ENCODE peak calls at places on chromosomes 4 and X, in four cellular contexts. O is CD8-positive, alpha-beta T cell; W is NT2/D1; R is endodermal cell. C is an unnamed sample. For H3K4me1, the result is how much of the 10 kb centered on the place peaks cover.

GRCh38 chrX:46637937-46638336 is 64.4 kb downstream of the CHST7 start:
- DNase-seq in O (no peak), W (no peak), R (no peak), C (no peak)

GRCh38 chr4:86508436-86508835 is 85.7 kb upstream of the PTPN13 start:
- DNase-seq in O (no peak), W (no peak), R (no peak), C (no peak)

GRCh38 chr4:87038837-87039715 is 104.3 kb downstream of the AFF1 start:
- DNase-seq in O (no peak), W (no peak), R (peak), C (peak)

GRCh38 chrX:145826466-145826865 is 8.8 kb downstream of the SLITRK2 start:
- DNase-seq in O (no peak), W (no peak), R (no peak), C (no peak)

GRCh38 chr4:78512357-78512920 is 39.1 kb upstream of the ANXA3 start:
- DNase-seq in O (no peak), W (no peak), R (no peak), C (no peak)

GRCh38 chrX:108230562-108230961 is 139.0 kb downstream of the ATG4A start:
- DNase-seq in O (no peak), W (no peak), R (no peak), C (no peak)

GRCh38 chr4:26094076-26094475 is 180.1 kb downstream of the SMIM20 start:
- DNase-seq in O (no peak), W (no peak), R (no peak), C (no peak)

GRCh38 chrX:54043696-54044125 is 562 bp downstream of the PHF8 start:
- DNase-seq in O (peak), W (peak), R (peak), C (peak)

GRCh38 chrX:132488092-132488749 is 617 bp downstream of the MBNL3 start:
- DNase-seq in O (peak), W (no peak), R (no peak), C (peak)

GRCh38 chrX:29478336-29479069 is 736.9 kb upstream of the MAGEB2 start:
- DNase-seq in O (no peak), W (peak), R (peak), C (no peak)

GRCh38 chr4:152100378-152101201 is 339.8 kb upstream of the GATB start:
- DNase-seq in O (peak), W (no peak), R (no peak), C (no peak)

GRCh38 chr4:105624530-105624929 is 72.1 kb downstream of the ARHGEF38 start:
- DNase-seq in O (no peak), W (no peak), R (no peak), C (no peak)

GRCh38 chrX:93673056-93673868 is at the start of gene NAP1L3:
- DNase-seq in O (peak), W (peak), R (peak), C (peak)

GRCh38 chr4:1002131-1002630 is 9.0 kb upstream of the SLC26A1 start:
- DNase-seq in O (no peak), W (no peak), R (peak), C (no peak)

GRCh38 chrX:53716328-53717088 is 30.0 kb upstream of the HUWE1 start:
- DNase-seq in O (peak), W (no peak), R (no peak), C (no peak)

GRCh38 chrX:46444011-46444410 is 101.2 kb downstream of the ZNF674 start:
- DNase-seq in O (no peak), W (peak), R (peak), C (no peak)

GRCh38 chr4:153341575-153342090 is 2.9 kb upstream of the MND1 start:
- DNase-seq in O (no peak), W (no peak), R (no peak), C (no peak)

GRCh38 chrX:70479197-70479969 is 34.7 kb downstream of the DLG3 start:
- DNase-seq in O (no peak), W (no peak), R (no peak), C (no peak)

GRCh38 chr4:36207367-36207766 is 36.9 kb downstream of the ARAP2 start:
- DNase-seq in O (no peak), W (no peak), R (no peak), C (no peak)

GRCh38 chrX:132636080-132636479 is 147.2 kb upstream of the MBNL3 start:
- DNase-seq in O (no peak), W (no peak), R (no peak), C (no peak)

GRCh38 chrX:100643943-100644587 is at the start of gene SRPX2:
- DNase-seq in O (no peak), W (no peak), R (no peak), C (no peak)

GRCh38 chrX:23127586-23127985 is 127.8 kb downstream of the DDX53 start:
- DNase-seq in O (no peak), W (no peak), R (no peak), C (no peak)

GRCh38 chrX:38805294-38806053 is 4.2 kb downstream of the MID1IP1 start:
- DNase-seq in O (peak), W (no peak), R (peak), C (peak)

GRCh38 chr4:39899291-39899690 is 78.4 kb downstream of the PDS5A start:
- DNase-seq in O (no peak), W (no peak), R (no peak), C (no peak)

GRCh38 chr4:141153751-141154510 is 20.7 kb upstream of the RNF150 start:
- DNase-seq in O (no peak), W (no peak), R (no peak), C (no peak)

GRCh38 chr4:41133619-41134018 is 80.7 kb downstream of the APBB2 start:
- DNase-seq in O (no peak), W (peak), R (peak), C (no peak)

GRCh38 chrX:30637874-30638793 is 15.1 kb upstream of the GK start:
- DNase-seq in O (no peak), W (no peak), R (no peak), C (no peak)

GRCh38 chrX:6729581-6729980 is 194.7 kb upstream of the VCX3A start:
- DNase-seq in O (no peak), W (no peak), R (no peak), C (no peak)

GRCh38 chrX:103362504-103362903 is 6.2 kb downstream of the TCEAL9 start:
- DNase-seq in O (no peak), W (no peak), R (no peak), C (no peak)

GRCh38 chr4:42066402-42066801 is 76.1 kb downstream of the SLC30A9 start:
- DNase-seq in O (no peak), W (no peak), R (no peak), C (no peak)

GRCh38 chrX:25015486-25016360 is at the start of gene ARX:
- DNase-seq in O (no peak), W (peak), R (peak), C (no peak)

GRCh38 chr4:154489558-154490260 is 1.9 kb downstream of the DCHS2 start:
- DNase-seq in O (no peak), W (no peak), R (peak), C (no peak)

GRCh38 chr4:102780476-102781144 is 19.8 kb upstream of the MANBA start:
- DNase-seq in O (no peak), W (no peak), R (no peak), C (no peak)

GRCh38 chr4:3676196-3676595 is 90.0 kb upstream of the ADRA2C start:
- DNase-seq in O (no peak), W (no peak), R (no peak), C (peak)

GRCh38 chrX:30313322-30313721 is 4.1 kb upstream of the NR0B1 start:
- DNase-seq in O (no peak), W (no peak), R (no peak), C (no peak)

GRCh38 chr4:48830706-48831531 is at the start of gene OCIAD1:
- DNase-seq in O (peak), W (peak), R (peak), C (peak)

GRCh38 chrX:23935116-23935515 is 27.3 kb downstream of the CXorf58 start:
- DNase-seq in O (no peak), W (no peak), R (no peak), C (no peak)

GRCh38 chr4:8410641-8411271 is 29.8 kb downstream of the ACOX3 start:
- DNase-seq in O (no peak), W (peak), R (peak), C (no peak)

DNA sequence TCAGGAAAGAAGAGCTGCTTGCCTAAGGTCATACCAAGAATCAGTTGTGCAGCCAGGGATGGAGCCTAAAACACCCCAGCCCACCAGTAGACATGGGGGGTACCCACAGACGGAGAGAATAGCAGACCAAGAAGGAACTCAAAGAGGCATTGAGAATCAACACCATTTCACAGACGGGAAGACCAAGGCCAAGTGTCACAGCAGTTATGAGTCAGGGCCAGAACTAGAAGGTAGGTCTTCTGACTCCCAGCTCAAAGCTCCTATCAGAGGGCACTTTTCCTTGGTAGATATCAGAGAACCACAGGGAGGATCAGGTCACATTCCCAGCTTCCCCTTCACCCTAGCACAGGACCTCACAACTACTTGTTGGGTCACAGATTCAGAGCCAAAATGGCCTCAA is 14.5 kb downstream of the OTUD5 start:
- DNase-seq in O (no peak), W (no peak), R (no peak), C (no peak)
- H3K4me1 ChIP-seq in O (half or more), W (under half), R (under half), C (under half)

GRCh38 chr4:15018389-15018788 is 16.1 kb downstream of the CPEB2 start:
- DNase-seq in O (no peak), W (no peak), R (no peak), C (no peak)

GRCh38 chr4:15013585-15013984 is 11.3 kb downstream of the CPEB2 start:
- DNase-seq in O (no peak), W (no peak), R (no peak), C (no peak)

GRCh38 chr4:15012017-15012788 is 9.9 kb downstream of the CPEB2 start:
- DNase-seq in O (no peak), W (no peak), R (no peak), C (no peak)

GRCh38 chr4:15011166-15011565 is 8.9 kb downstream of the CPEB2 start:
- DNase-seq in O (no peak), W (no peak), R (no peak), C (peak)

GRCh38 chr4:15015170-15015569 is 12.9 kb downstream of the CPEB2 start:
- DNase-seq in O (no peak), W (no peak), R (no peak), C (no peak)
- H3K4me1 ChIP-seq in O (under half), W (under half), R (under half), C (under half)

GRCh38 chr4:53015681-53016080 is 153.6 kb downstream of the RASL11B start:
- DNase-seq in O (no peak), W (peak), R (peak), C (no peak)
- H3K4me1 ChIP-seq in O (under half), W (under half), R (under half), C (under half)

GRCh38 chr4:145505945-145506344 is 24.3 kb downstream of the SMAD1 start:
- DNase-seq in O (no peak), W (no peak), R (no peak), C (no peak)
- H3K4me1 ChIP-seq in O (under half), W (under half), R (under half), C (under half)

GRCh38 chrX:1466232-1466661 is 13.5 kb upstream of the ASMTL start:
- DNase-seq in O (no peak), W (no peak), R (peak), C (peak)
- H3K4me1 ChIP-seq in O (half or more), W (under half), R (under half), C (under half)

C was measured in left lung.